ENCODE peak calls at places on chromosome 17, in six cellular contexts. L, G, W, P, R and J are unnamed samples.

GRCh38 chr17:29347831-29348281 is 42.3 kb upstream of the TAOK1 start:
- DNase-seq in L (no peak), G (no peak), W (no peak), P (peak), R (no peak), J (peak)

GRCh38 chr17:57935833-57936807 is 19.1 kb downstream of the CUEDC1 start:
- DNase-seq in L (peak), G (peak), W (peak), P (no peak), R (no peak), J (peak)

GRCh38 chr17:71455219-71455618 is 665.6 kb upstream of the SOX9 start:
- DNase-seq in L (no peak), G (no peak), W (no peak), P (no peak), R (no peak), J (no peak)

GRCh38 chr17:700504-701094 is 14.0 kb downstream of the VPS53 start:
- DNase-seq in L (no peak), G (no peak), W (peak), P (no peak), R (no peak), J (peak)

GRCh38 chr17:55059724-55060123 is 91.2 kb downstream of the STXBP4 start:
- DNase-seq in L (no peak), G (no peak), W (no peak), P (no peak), R (no peak), J (no peak)

GRCh38 chr17:4161179-4161559 is 18.2 kb downstream of the CYB5D2 start:
- DNase-seq in L (no peak), G (peak), W (peak), P (peak), R (no peak), J (peak)

GRCh38 chr17:54736573-54736972 is 164.1 kb upstream of the TOM1L1 start:
- DNase-seq in L (no peak), G (no peak), W (no peak), P (no peak), R (no peak), J (no peak)

GRCh38 chr17:75549246-75550138 is 24.0 kb downstream of the LLGL2 start:
- DNase-seq in L (peak), G (peak), W (no peak), P (peak), R (peak), J (no peak)

GRCh38 chr17:34628883-34629282 is 49.5 kb downstream of the TMEM132E start:
- DNase-seq in L (no peak), G (no peak), W (no peak), P (no peak), R (no peak), J (no peak)

GRCh38 chr17:30808785-30809286 is 15.7 kb downstream of the CRLF3 start:
- DNase-seq in L (no peak), G (no peak), W (no peak), P (no peak), R (no peak), J (no peak)

GRCh38 chr17:51857052-51857593 is 301.4 kb downstream of the CA10 start:
- DNase-seq in L (no peak), G (peak), W (no peak), P (no peak), R (no peak), J (no peak)

GRCh38 chr17:16199093-16199492 is 16.2 kb downstream of the NCOR1 start:
- DNase-seq in L (no peak), G (no peak), W (peak), P (no peak), R (no peak), J (peak)

GRCh38 chr17:9330903-9331272 is 244.7 kb downstream of the STX8 start:
- DNase-seq in L (no peak), G (no peak), W (no peak), P (no peak), R (no peak), J (no peak)

GRCh38 chr17:52106638-52107261 is 51.8 kb downstream of the CA10 start:
- DNase-seq in L (peak), G (no peak), W (no peak), P (peak), R (peak), J (peak)

GRCh38 chr17:5042152-5043022 is 7.2 kb upstream of the SLC52A1 start:
- DNase-seq in L (no peak), G (no peak), W (no peak), P (no peak), R (no peak), J (no peak)

GRCh38 chr17:43755389-43755875 is 3.2 kb downstream of the SOST start:
- DNase-seq in L (peak), G (peak), W (peak), P (no peak), R (peak), J (peak)

GRCh38 chr17:78923660-78924453 is 1.3 kb downstream of the TIMP2 start:
- DNase-seq in L (no peak), G (peak), W (no peak), P (peak), R (peak), J (no peak)

GRCh38 chr17:78351449-78352006 is 8.3 kb downstream of the SOCS3 start:
- DNase-seq in L (no peak), G (peak), W (peak), P (peak), R (peak), J (peak)

GRCh38 chr17:29661220-29661619 is 38.5 kb upstream of the CORO6 start:
- DNase-seq in L (no peak), G (no peak), W (no peak), P (no peak), R (no peak), J (no peak)

GRCh38 chr17:64533784-64534183 is 27.0 kb downstream of the CEP95 start:
- DNase-seq in L (no peak), G (no peak), W (no peak), P (no peak), R (no peak), J (no peak)

GRCh38 chr17:75753514-75754377 is 11.2 kb downstream of the GALK1 start:
- DNase-seq in L (peak), G (peak), W (peak), P (no peak), R (peak), J (peak)

GRCh38 chr17:69690531-69690930 is 276.0 kb downstream of the MAP2K6 start:
- DNase-seq in L (no peak), G (no peak), W (no peak), P (no peak), R (no peak), J (no peak)

GRCh38 chr17:65177901-65178300 is 40.7 kb downstream of the RGS9 start:
- DNase-seq in L (no peak), G (no peak), W (peak), P (no peak), R (no peak), J (peak)

GRCh38 chr17:75159196-75160031 is 5.1 kb upstream of the JPT1 start:
- DNase-seq in L (no peak), G (no peak), W (peak), P (peak), R (no peak), J (peak)

GRCh38 chr17:48282303-48282702 is 147.7 kb downstream of the SKAP1 start:
- DNase-seq in L (no peak), G (no peak), W (no peak), P (no peak), R (no peak), J (no peak)

GRCh38 chr17:63945851-63946439 is 13.8 kb upstream of the CD79B start:
- DNase-seq in L (no peak), G (no peak), W (no peak), P (no peak), R (no peak), J (no peak)

GRCh38 chr17:73196500-73196899 is 3.6 kb downstream of the COG1 start:
- DNase-seq in L (no peak), G (peak), W (no peak), P (peak), R (peak), J (peak)

GRCh38 chr17:12693640-12694039 is 27.9 kb downstream of the MYOCD start:
- DNase-seq in L (no peak), G (no peak), W (peak), P (no peak), R (no peak), J (peak)

GRCh38 chr17:82030470-82031302 is 792 bp upstream of the RAC3 start:
- DNase-seq in L (peak), G (peak), W (peak), P (peak), R (peak), J (peak)

GRCh38 chr17:31688704-31689103 is 170.3 kb downstream of the COPRS start:
- DNase-seq in L (no peak), G (no peak), W (no peak), P (no peak), R (no peak), J (no peak)

GRCh38 chr17:74782571-74782970 is 6.4 kb upstream of the NAT9 start:
- DNase-seq in L (no peak), G (no peak), W (no peak), P (no peak), R (no peak), J (no peak)

GRCh38 chr17:76641501-76641900 is 2.1 kb downstream of the ST6GALNAC1 start:
- DNase-seq in L (no peak), G (no peak), W (no peak), P (peak), R (no peak), J (no peak)

GRCh38 chr17:41076788-41077187 is 7.2 kb upstream of the KRTAP4-7 start:
- DNase-seq in L (no peak), G (no peak), W (no peak), P (no peak), R (no peak), J (no peak)
- H3K14ac ChIP-seq in L (no peak), G (no peak), W (no peak), P (no peak), R (no peak), J (no peak)

GRCh38 chr17:46039592-46040186 is 40.6 kb downstream of the STH start:
- DNase-seq in L (no peak), G (no peak), W (no peak), P (no peak), R (no peak), J (no peak)
- H3K14ac ChIP-seq in L (no peak), G (no peak), W (no peak), P (no peak), R (no peak), J (no peak)

DNA sequence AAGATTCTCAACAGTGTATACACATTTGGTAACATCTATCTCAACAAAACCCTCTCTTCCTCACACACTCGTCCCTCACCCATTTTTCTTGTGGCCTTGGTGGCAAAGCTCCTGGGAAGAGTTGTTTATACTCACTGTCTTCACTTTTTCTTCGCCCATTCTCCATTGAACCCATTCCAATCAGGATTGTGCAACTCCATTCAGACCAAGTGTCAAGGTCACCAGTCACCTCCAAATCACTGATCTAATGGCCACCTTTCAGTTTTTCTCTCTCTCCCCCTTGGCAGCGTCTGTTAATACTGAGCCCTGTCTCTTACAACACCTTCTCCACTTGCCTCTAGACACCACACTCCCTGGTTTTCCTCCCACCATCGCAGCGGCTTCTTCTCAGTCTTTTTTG is 8.6 kb upstream of the SLC13A5 start:
- DNase-seq in L (no peak), G (no peak), W (no peak), P (no peak), R (no peak), J (no peak)
- H3K14ac ChIP-seq in L (no peak), G (no peak), W (no peak), P (no peak), R (no peak), J (no peak)

GRCh38 chr17:21201874-21202273 is 12.1 kb downstream of the TMEM11 start:
- DNase-seq in L (no peak), G (no peak), W (no peak), P (no peak), R (no peak), J (no peak)
- H3K14ac ChIP-seq in L (no peak), G (no peak), W (no peak), P (no peak), R (no peak), J (no peak)

GRCh38 chr17:40962059-40962561 is 4.6 kb downstream of the KRT39 start:
- DNase-seq in L (no peak), G (no peak), W (no peak), P (no peak), R (no peak), J (no peak)

GRCh38 chr17:40963838-40964237 is 2.9 kb downstream of the KRT39 start:
- DNase-seq in L (no peak), G (no peak), W (no peak), P (no peak), R (no peak), J (peak)

GRCh38 chr17:40961586-40961985 is 5.2 kb downstream of the KRT39 start:
- DNase-seq in L (no peak), G (no peak), W (no peak), P (no peak), R (no peak), J (no peak)

GRCh38 chr17:40967581-40967980 is 833 bp upstream of the KRT39 start:
- DNase-seq in L (no peak), G (no peak), W (no peak), P (no peak), R (no peak), J (no peak)

GRCh38 chr17:40966848-40967247 is at the start of gene KRT39:
- DNase-seq in L (no peak), G (no peak), W (no peak), P (no peak), R (no peak), J (no peak)
- H3K14ac ChIP-seq in L (no peak), G (no peak), W (peak), P (no peak), R (no peak), J (no peak)

DNA sequence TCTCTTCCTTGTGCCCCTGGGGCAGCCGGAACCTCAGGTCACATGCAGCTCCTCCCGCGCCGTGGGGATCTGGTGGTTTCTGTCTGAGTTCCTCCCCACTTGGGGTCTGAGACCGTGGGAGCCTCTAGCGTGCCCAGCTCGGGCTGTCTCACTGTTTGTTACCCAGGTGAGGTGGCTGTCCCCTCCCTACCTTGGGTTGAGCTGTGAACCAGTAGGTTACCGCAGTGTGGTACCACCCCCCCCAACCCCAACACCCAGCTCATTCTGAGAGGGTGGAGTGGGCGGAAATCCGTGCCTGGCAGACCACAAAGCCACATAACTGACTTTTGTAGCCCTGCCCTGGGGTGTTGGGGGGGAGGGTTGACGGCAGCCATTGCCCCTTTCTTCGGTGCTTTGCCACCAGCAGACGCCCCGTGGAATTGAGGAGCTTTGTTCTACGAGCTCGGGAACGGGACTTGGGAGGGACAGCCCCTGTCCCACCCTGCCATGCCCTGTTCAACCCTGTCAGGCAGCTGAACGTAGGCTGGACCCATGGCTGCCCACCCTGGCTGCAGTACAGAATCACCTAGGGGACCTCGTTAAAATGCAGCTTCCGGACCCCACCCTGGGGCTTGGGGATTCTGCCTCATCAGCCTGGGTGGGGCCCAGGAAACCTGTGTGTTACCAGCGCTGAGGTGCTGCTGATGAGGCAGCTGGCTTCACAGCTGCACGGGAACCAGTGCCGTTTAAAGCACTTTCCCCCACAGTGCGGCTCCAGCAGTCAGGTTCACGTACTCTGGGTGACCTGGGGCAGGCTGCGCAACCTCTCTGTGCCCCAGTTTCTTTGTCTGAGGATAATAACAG is 18.5 kb downstream of the RAP1GAP2 start:
- DNase-seq in L (no peak), G (peak), W (no peak), P (no peak), R (no peak), J (no peak)
- H3K14ac ChIP-seq in L (peak), G (no peak), W (no peak), P (no peak), R (no peak), J (no peak)

DNA sequence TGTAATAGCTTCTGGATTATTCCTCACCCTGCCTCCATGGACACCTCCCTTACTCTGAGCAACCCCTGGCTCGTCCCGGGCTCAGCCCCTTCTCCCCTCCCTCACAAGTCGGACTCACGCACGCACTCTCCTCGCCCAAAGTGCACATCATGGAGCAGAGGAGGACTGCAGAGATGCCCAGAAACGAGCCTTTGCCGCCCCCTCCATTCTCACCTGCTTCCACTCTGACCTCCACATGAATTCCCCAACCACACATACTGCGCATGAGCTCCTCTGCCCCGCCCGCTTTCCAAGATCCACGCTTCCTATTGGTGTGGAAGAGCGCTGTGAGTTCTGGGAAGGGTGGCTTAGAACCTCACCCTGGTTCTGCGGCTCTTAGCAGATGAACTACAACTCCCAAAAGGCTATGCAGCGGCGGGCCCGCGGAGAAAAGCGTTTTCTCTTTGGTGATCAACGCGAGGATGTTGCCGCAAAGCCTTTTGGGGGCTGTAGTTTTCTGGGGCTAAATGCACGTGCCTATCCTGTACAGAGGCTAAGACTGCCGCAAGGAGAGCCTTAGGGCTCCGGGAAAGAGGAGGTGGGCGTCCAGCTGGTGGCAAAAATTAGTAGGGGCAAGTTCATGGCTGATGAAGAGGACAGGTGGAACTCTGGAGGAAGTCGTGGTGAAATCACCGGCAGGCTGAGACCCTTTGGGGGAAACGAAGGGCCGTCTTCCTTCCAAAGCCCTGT is at the start of gene PHB1:
- DNase-seq in L (peak), G (peak), W (peak), P (peak), R (peak), J (peak)
- H3K14ac ChIP-seq in L (no peak), G (no peak), W (peak), P (peak), R (no peak), J (no peak)